ENCODE peak calls at places on chromosomes 1 and 21, in eight cellular contexts. J, F, M, D, N, L, X and W are unnamed samples.

GRCh38 chr1:198880818-198881597 is 242.2 kb downstream of the PTPRC start:
- DNase-seq in J (no peak), F (no peak), M (no peak), D (peak), N (peak), L (peak), X (peak), W (peak)

GRCh38 chr1:205313681-205314308 is 7.8 kb downstream of the NUAK2 start:
- DNase-seq in J (peak), F (no peak), M (peak), D (peak), N (no peak), L (peak), X (peak), W (no peak)

GRCh38 chr1:150574260-150575071 is 4.9 kb downstream of the MCL1 start:
- DNase-seq in J (no peak), F (peak), M (no peak), D (no peak), N (no peak), L (peak), X (no peak), W (no peak)

GRCh38 chr21:26810266-26810665 is 34.9 kb downstream of the ADAMTS1 start:
- DNase-seq in J (no peak), F (no peak), M (no peak), D (no peak), N (no peak), L (no peak), X (peak), W (no peak)

GRCh38 chr21:44628707-44629391 is 2.0 kb downstream of the KRTAP10-9 start:
- DNase-seq in J (no peak), F (no peak), M (no peak), D (no peak), N (no peak), L (no peak), X (no peak), W (no peak)

GRCh38 chr1:240284656-240285427 is 193.2 kb downstream of the FMN2 start:
- DNase-seq in J (no peak), F (no peak), M (no peak), D (no peak), N (no peak), L (no peak), X (peak), W (no peak)

GRCh38 chr1:97500696-97501297 is 420.0 kb downstream of the DPYD start:
- DNase-seq in J (no peak), F (no peak), M (peak), D (no peak), N (no peak), L (peak), X (no peak), W (no peak)

GRCh38 chr1:165925498-165926079 is 98.2 kb downstream of the UCK2 start:
- DNase-seq in J (no peak), F (no peak), M (no peak), D (no peak), N (no peak), L (no peak), X (no peak), W (no peak)

GRCh38 chr1:196546272-196547245 is 61.7 kb downstream of the KCNT2 start:
- DNase-seq in J (no peak), F (no peak), M (no peak), D (peak), N (no peak), L (peak), X (peak), W (no peak)